ENCODE peak calls at places on chromosome 12, in nine cellular contexts. G, B, T, V, D, W, R, I and N are unnamed samples.

GRCh38 chr12:49512541-49512940 is 26.3 kb upstream of the KCNH3 start:
- DNase-seq in W (no peak), V (no peak), I (no peak), T (no peak), G (no peak), B (no peak), R (no peak), D (no peak), N (no peak)

GRCh38 chr12:110937104-110937641 is 16.8 kb upstream of the MYL2 start:
- DNase-seq in R (peak; percentile 41), W (no peak), T (peak; percentile 59), B (peak; percentile 12), G (peak; percentile 39), V (no peak), I (no peak), D (peak; percentile 46), N (no peak)

GRCh38 chr12:130026608-130027176 is 122.9 kb upstream of the TMEM132D start:
- DNase-seq in G (peak; percentile 8), D (no peak), T (no peak), R (peak; percentile 18), I (no peak), V (no peak), W (no peak), B (no peak), N (no peak)

GRCh38 chr12:51210690-51211395 is 7.0 kb downstream of the POU6F1 start:
- DNase-seq in T (no peak), D (no peak), G (no peak), I (no peak), B (no peak), V (no peak), W (no peak), R (no peak), N (no peak)

GRCh38 chr12:124484526-124484953 is 82.9 kb downstream of the NCOR2 start:
- DNase-seq in W (no peak), T (no peak), V (no peak), G (no peak), D (peak; percentile 14), I (no peak), R (peak; percentile 25), B (no peak), N (no peak)

GRCh38 chr12:14979468-14979867 is 6.6 kb downstream of the PDE6H start:
- DNase-seq in G (no peak), B (no peak), R (no peak), W (no peak), I (no peak), D (no peak), T (no peak), V (no peak), N (no peak)

GRCh38 chr12:64187370-64187769 is 34.7 kb downstream of the KICS2 start:
- DNase-seq in T (peak; percentile 82), W (no peak), G (peak; percentile 83), I (peak; percentile 24), R (no peak), V (no peak), B (peak; percentile 68), D (no peak), N (no peak)

GRCh38 chr12:57173089-57173488 is 25.7 kb upstream of the LRP1-AS start:
- DNase-seq in I (no peak), V (no peak), R (peak; percentile 40), W (no peak), D (no peak), G (no peak), B (no peak), T (peak; percentile 28), N (no peak)

GRCh38 chr12:124992874-124993567 is 424 bp upstream of the BRI3BP start:
- DNase-seq in B (peak; percentile 20), W (no peak), G (peak; percentile 36), R (peak; percentile 92), V (no peak), I (no peak), D (no peak), T (peak; percentile 17), N (no peak)

DNA sequence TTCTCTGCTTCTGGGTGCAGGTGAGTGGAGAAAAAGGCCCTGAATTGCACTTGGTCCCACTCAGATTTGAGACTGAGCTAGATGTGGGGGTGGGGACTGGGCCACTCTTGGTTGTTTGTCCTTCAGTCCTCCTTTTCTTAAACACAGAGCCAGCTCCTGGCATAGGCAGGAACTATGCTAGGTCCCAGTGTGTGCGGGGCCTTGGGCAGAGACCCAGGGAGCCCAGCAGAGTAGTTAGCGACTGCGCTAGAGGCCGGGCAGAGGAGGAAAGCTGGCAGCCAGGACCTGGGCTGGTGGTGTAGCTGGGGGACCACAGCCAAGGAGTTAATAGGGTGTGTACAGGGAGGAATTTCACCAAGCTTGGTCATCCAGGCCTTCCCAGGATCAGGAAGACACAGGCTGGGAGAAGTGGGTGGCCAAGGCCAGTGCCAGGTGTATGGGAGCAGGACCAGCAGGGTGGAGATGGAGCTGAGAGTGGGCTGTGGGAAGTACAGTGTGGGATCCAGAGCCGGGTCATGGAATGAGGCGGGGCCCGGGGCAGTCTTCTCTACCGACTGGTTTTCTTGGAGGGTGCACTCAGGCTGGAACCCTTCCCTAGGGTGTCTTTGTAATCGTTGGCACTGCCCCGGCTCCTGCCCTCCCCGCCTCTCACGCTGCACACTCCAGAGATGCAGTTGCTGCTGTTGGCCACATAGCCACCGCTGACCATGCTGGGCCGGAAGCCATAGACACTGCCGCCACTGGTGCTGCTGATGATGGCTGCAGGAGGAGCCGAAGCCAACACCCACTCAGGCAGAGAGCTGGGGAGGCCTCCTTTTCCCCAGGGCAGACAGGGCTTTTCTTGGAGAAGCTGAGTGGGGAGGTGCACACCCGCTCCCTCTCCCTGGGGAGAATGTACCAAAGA is 8.7 kb downstream of the KRT71 start:
- DNase-seq in V (no peak), D (no peak), B (no peak), I (no peak), R (no peak), T (no peak), G (no peak), W (peak; percentile 11), N (no peak)
- TF ChIP-seq CTCF in V (no peak), D (no peak), B (no peak), I (no peak), R (no peak), T (no peak), G (no peak), W (no peak), N (no peak)

GRCh38 chr12:55715169-55715764 is 579 bp upstream of the BLOC1S1 start:
- DNase-seq in W (no peak), I (no peak), R (no peak), V (no peak), B (no peak), G (no peak), T (no peak), D (no peak), N (no peak)

GRCh38 chr12:55716582-55717396 is 943 bp downstream of the BLOC1S1 start:
- DNase-seq in T (no peak), I (no peak), V (no peak), B (no peak), D (no peak), G (peak; percentile 77), R (no peak), W (no peak), N (no peak)

GRCh38 chr12:55718020-55718419 is 2.2 kb upstream of the RDH5 start:
- DNase-seq in W (no peak), G (no peak), D (no peak), T (peak; percentile 47), I (no peak), B (no peak), R (no peak), V (no peak), N (no peak)

GRCh38 chr12:55717397-55718007 is 1.7 kb downstream of the BLOC1S1 start:
- DNase-seq in W (no peak), I (no peak), R (no peak), T (no peak), D (no peak), G (peak; percentile 94), V (no peak), B (peak; percentile 88), N (no peak)

GRCh38 chr12:55715833-55716581 is at the start of gene BLOC1S1:
- DNase-seq in T (peak; percentile 94), B (peak; percentile 96), I (peak; percentile 63), V (peak; percentile 93), R (peak; percentile 93), D (peak; percentile 91), W (peak; percentile 91), G (peak; percentile 94), N (peak; percentile 86)
- TF ChIP-seq CTCF in T (no peak), B (no peak), I (no peak), V (peak; percentile 24), R (no peak), D (no peak), W (no peak), G (no peak), N (no peak)

GRCh38 chr12:28961948-28962384 is 187.1 kb upstream of the FAR2 start:
- DNase-seq in W (no peak), I (no peak), G (peak; percentile 65), T (peak; percentile 58), D (no peak), B (no peak), V (no peak), R (no peak), N (no peak)

GRCh38 chr12:28966049-28966778 is 182.9 kb upstream of the FAR2 start:
- DNase-seq in I (no peak), W (peak; percentile 75), R (no peak), V (no peak), B (no peak), G (peak; percentile 51), D (peak; percentile 39), T (peak; percentile 92), N (no peak)

GRCh38 chr12:28967426-28967825 is 181.7 kb upstream of the FAR2 start:
- DNase-seq in B (no peak), I (no peak), D (no peak), G (no peak), V (no peak), R (no peak), T (no peak), W (no peak), N (no peak)

GRCh38 chr12:28958553-28959195 is 190.4 kb upstream of the FAR2 start:
- DNase-seq in I (no peak), T (peak; percentile 86), G (peak; percentile 78), B (peak; percentile 34), R (no peak), V (no peak), D (no peak), W (no peak), N (no peak)

GRCh38 chr12:28963554-28963953 is 185.5 kb upstream of the FAR2 start:
- DNase-seq in T (peak; percentile 70), B (peak; percentile 20), V (no peak), R (no peak), W (no peak), D (no peak), I (no peak), G (peak; percentile 72), N (no peak)
- TF ChIP-seq CTCF in T (peak; percentile 60), B (peak; percentile 56), V (no peak), R (no peak), W (no peak), D (peak; percentile 36), I (peak; percentile 52), G (peak; percentile 71), N (peak; percentile 47)

GRCh38 chr12:34626363-34627157 is 604.3 kb downstream of the ALG10 start:
- DNase-seq in D (no peak), G (no peak), V (no peak), R (no peak), T (no peak), W (no peak), B (no peak), I (no peak), N (no peak)

DNA sequence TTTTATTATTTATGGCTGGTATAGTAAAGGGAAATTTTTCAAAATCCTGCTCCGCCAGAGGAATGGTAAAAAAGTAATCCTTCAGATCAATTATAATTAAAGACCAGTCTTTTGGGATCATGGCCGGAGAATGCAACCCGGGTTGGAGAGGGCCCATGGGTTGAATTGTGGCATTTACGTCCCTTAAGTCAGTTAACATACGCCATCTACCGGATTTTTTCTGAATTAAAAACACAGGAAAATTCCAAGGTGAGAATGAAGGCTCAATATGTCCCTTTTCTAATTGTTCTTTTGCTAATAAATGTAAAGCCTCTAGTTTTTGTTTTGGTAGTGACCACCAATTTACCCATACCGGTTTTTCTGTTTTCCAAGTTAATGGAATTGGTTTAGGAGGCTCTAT is 602.8 kb downstream of the ALG10 start:
- DNase-seq in V (no peak), I (no peak), T (no peak), D (no peak), B (no peak), W (no peak), G (peak; percentile 1), R (peak; percentile 4), N (no peak)
- TF ChIP-seq CTCF in V (no peak), I (peak; percentile 14), T (no peak), D (peak; percentile 52), B (no peak), W (no peak), G (peak; percentile 9), R (no peak), N (no peak)